ENCODE peak calls at places on chromosomes 13 and 19, in seven cellular contexts. Q, I, U, P, L, E and W are unnamed samples.

GRCh38 chr19:7868326-7868670 is 5.9 kb downstream of the PRR36 start:
- DNase-seq in Q (no peak), I (peak), U (peak), P (no peak), L (no peak), E (no peak), W (no peak)

GRCh38 chr19:55486971-55487883 is 1.0 kb upstream of the SSC5D start:
- DNase-seq in Q (peak), I (peak), U (peak), P (no peak), L (no peak), E (peak), W (peak)

GRCh38 chr19:44757735-44758505 is 9.4 kb downstream of the BCL3 start:
- DNase-seq in Q (peak), I (peak), U (no peak), P (no peak), L (peak), E (peak), W (no peak)

GRCh38 chr19:15439821-15440641 is 9.7 kb downstream of the WIZ start:
- DNase-seq in Q (no peak), I (no peak), U (no peak), P (no peak), L (no peak), E (no peak), W (no peak)

GRCh38 chr19:10713317-10713716 is 4.6 kb upstream of the DNM2 start:
- DNase-seq in Q (no peak), I (no peak), U (no peak), P (no peak), L (no peak), E (no peak), W (no peak)

GRCh38 chr13:45194081-45194939 is 6.5 kb downstream of the KCTD4 start:
- DNase-seq in Q (peak), I (no peak), U (peak), P (no peak), L (peak), E (no peak), W (no peak)

GRCh38 chr19:41626877-41627276 is at the start of gene CEACAM4:
- DNase-seq in Q (no peak), I (no peak), U (no peak), P (no peak), L (no peak), E (no peak), W (no peak)

GRCh38 chr13:72638059-72638815 is 89.2 kb downstream of the MZT1 start:
- DNase-seq in Q (no peak), I (no peak), U (no peak), P (no peak), L (no peak), E (no peak), W (no peak)

GRCh38 chr19:49436381-49437017 is 4.8 kb downstream of the SLC17A7 start:
- DNase-seq in Q (peak), I (no peak), U (peak), P (peak), L (peak), E (peak), W (peak)

GRCh38 chr19:39375929-39376328 is 15.0 kb downstream of the PAF1 start:
- DNase-seq in Q (no peak), I (no peak), U (no peak), P (no peak), L (no peak), E (no peak), W (no peak)

GRCh38 chr19:12996542-12997094 is 1.3 kb downstream of the NFIX start:
- DNase-seq in Q (peak), I (peak), U (no peak), P (no peak), L (peak), E (peak), W (no peak)

GRCh38 chr13:21015284-21015683 is 46.1 kb downstream of the LATS2 start:
- DNase-seq in Q (no peak), I (no peak), U (no peak), P (no peak), L (no peak), E (no peak), W (no peak)

GRCh38 chr19:49896863-49897621 is at the start of gene IL4I1:
- DNase-seq in Q (no peak), I (no peak), U (no peak), P (peak), L (no peak), E (no peak), W (peak)

GRCh38 chr13:44101347-44102083 is 221.8 kb downstream of the LACC1 start:
- DNase-seq in Q (no peak), I (no peak), U (no peak), P (no peak), L (no peak), E (no peak), W (no peak)

DNA sequence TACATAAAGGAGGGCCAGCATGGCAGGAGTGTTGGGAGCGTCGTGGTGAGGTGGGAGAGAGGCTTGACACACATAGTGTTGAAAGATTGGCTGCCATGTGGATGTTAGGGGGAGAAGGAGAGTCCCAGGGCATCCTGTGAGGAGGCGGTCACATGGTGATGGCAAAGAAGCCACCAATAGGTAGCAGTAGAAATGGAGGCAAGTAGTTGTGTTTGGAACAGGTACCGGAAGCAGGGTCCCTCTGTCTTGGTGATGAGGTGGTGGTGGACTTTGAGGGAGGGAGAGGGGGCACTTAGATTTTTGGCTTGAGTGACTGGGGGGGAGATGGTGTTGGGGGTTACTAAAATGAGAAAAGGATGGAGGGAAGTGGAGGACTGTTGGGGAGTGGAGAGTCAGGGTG is 193.2 kb upstream of the RNF113B start:
- DNase-seq in Q (no peak), I (no peak), U (no peak), P (no peak), L (no peak), E (no peak), W (no peak)
- TF ChIP-seq CTCF in Q (no peak), I (no peak), U (no peak), P (no peak), L (no peak), E (no peak), W (no peak)

GRCh38 chr13:52399708-52400107 is 6.3 kb downstream of the THSD1 start:
- DNase-seq in Q (no peak), I (no peak), U (peak), P (no peak), L (no peak), E (no peak), W (no peak)
- TF ChIP-seq CTCF in Q (no peak), I (no peak), U (peak), P (no peak), L (no peak), E (peak), W (no peak)

GRCh38 chr19:35903550-35904179 is 1.3 kb downstream of the HCST start:
- DNase-seq in Q (peak), I (peak), U (peak), P (peak), L (peak), E (peak), W (peak)
- TF ChIP-seq CTCF in Q (no peak), I (no peak), U (no peak), P (no peak), L (no peak), E (no peak), W (no peak)

GRCh38 chr19:679418-680286 is 3.5 kb downstream of the FSTL3 start:
- DNase-seq in Q (peak), I (peak), U (peak), P (peak), L (no peak), E (peak), W (no peak)

GRCh38 chr19:678791-679388 is 2.7 kb downstream of the FSTL3 start:
- DNase-seq in Q (no peak), I (peak), U (no peak), P (no peak), L (no peak), E (no peak), W (no peak)

GRCh38 chr19:681029-681626 is 4.9 kb downstream of the FSTL3 start:
- DNase-seq in Q (peak), I (no peak), U (no peak), P (peak), L (peak), E (peak), W (peak)

GRCh38 chr19:681638-682037 is 5.4 kb downstream of the FSTL3 start:
- DNase-seq in Q (no peak), I (no peak), U (no peak), P (no peak), L (no peak), E (no peak), W (no peak)

GRCh38 chr19:680287-681028 is 4.3 kb downstream of the FSTL3 start:
- DNase-seq in Q (peak), I (peak), U (peak), P (peak), L (peak), E (peak), W (peak)
- TF ChIP-seq CTCF in Q (peak), I (peak), U (peak), P (peak), L (no peak), E (peak), W (peak)

GRCh38 chr13:32267836-32268439 is 47.2 kb downstream of the ZAR1L start:
- DNase-seq in Q (no peak), I (no peak), U (no peak), P (peak), L (peak), E (no peak), W (peak)
- TF ChIP-seq CTCF in Q (peak), I (no peak), U (no peak), P (peak), L (peak), E (peak), W (no peak)

GRCh38 chr19:47099576-47100050 is 14.0 kb downstream of the ZC3H4 start:
- DNase-seq in Q (no peak), I (no peak), U (no peak), P (no peak), L (no peak), E (no peak), W (no peak)
- TF ChIP-seq CTCF in Q (no peak), I (no peak), U (no peak), P (no peak), L (no peak), E (no peak), W (no peak)